ENCODE peak calls at places on chromosome 13, in seven cellular contexts. C, K, H, Z, I, S and F are unnamed samples.

GRCh38 chr13:77595166-77595810 is 59.8 kb downstream of the SCEL start:
- DNase-seq in C (no peak), K (no peak), H (no peak), Z (no peak), I (peak), S (no peak), F (no peak)

GRCh38 chr13:51643882-51644281 is 59.6 kb downstream of the WDFY2 start:
- DNase-seq in C (no peak), K (no peak), H (peak), Z (no peak), I (peak), S (no peak), F (peak)

GRCh38 chr13:48038763-48039162 is 1.2 kb downstream of the NUDT15 start:
- DNase-seq in C (no peak), K (no peak), H (peak), Z (no peak), I (peak), S (no peak), F (no peak)

GRCh38 chr13:29435125-29435911 is 160.2 kb downstream of the SLC7A1 start:
- DNase-seq in C (no peak), K (no peak), H (peak), Z (no peak), I (no peak), S (no peak), F (peak)

GRCh38 chr13:99393791-99394735 is 86.9 kb upstream of the GPR183 start:
- DNase-seq in C (no peak), K (no peak), H (no peak), Z (no peak), I (no peak), S (no peak), F (no peak)

GRCh38 chr13:107376393-107377085 is 808.6 kb upstream of the ARGLU1 start:
- DNase-seq in C (no peak), K (no peak), H (no peak), Z (no peak), I (no peak), S (no peak), F (peak)

GRCh38 chr13:106561551-106562170 is 6.3 kb downstream of the ARGLU1 start:
- DNase-seq in C (no peak), K (no peak), H (peak), Z (no peak), I (peak), S (no peak), F (peak)

GRCh38 chr13:113457510-113457909 is 4.2 kb upstream of the ADPRHL1 start:
- DNase-seq in C (no peak), K (peak), H (no peak), Z (no peak), I (no peak), S (no peak), F (no peak)

GRCh38 chr13:44819245-44819644 is 170.0 kb downstream of the NUFIP1 start:
- DNase-seq in C (no peak), K (peak), H (peak), Z (no peak), I (peak), S (no peak), F (peak)

GRCh38 chr13:29594310-29594709 is 1.2 kb downstream of the SLC7A1 start:
- DNase-seq in C (no peak), K (peak), H (peak), Z (no peak), I (peak), S (peak), F (peak)

GRCh38 chr13:29255567-29255966 is 339.9 kb downstream of the SLC7A1 start:
- DNase-seq in C (no peak), K (no peak), H (no peak), Z (no peak), I (peak), S (no peak), F (no peak)

DNA sequence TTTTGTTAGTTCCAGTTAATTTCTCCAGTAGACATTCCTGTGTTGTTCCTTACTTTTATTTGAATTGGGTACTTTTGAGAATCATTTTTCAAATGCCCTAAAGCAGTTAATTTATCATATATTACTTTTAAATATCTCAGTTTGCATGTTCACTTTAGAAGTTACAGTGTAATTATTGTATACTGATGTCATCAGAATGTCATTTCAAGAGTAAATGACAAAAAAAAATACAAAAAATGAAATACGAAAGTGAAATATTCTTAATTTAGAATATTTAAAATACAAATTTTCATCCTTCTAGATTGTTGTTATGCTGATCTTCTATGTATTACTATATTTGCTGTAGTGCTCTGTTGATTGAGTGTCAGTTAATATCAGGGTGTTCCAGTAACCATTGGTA is 114.2 kb downstream of the PAN3 start:
- DNase-seq in C (no peak), K (no peak), H (no peak), Z (no peak), I (no peak), S (no peak), F (no peak)
- H3K4ac ChIP-seq in C (no peak), K (no peak), H (no peak), Z (no peak), I (no peak), S (no peak), F (no peak)

GRCh38 chr13:111119966-111120365 is 4.9 kb downstream of the ARHGEF7 start:
- DNase-seq in C (no peak), K (no peak), H (no peak), Z (no peak), I (no peak), S (no peak), F (peak)
- H2AK5ac ChIP-seq in C (no peak), K (no peak), H (no peak), Z (peak), I (no peak), S (no peak), F (no peak)

DNA sequence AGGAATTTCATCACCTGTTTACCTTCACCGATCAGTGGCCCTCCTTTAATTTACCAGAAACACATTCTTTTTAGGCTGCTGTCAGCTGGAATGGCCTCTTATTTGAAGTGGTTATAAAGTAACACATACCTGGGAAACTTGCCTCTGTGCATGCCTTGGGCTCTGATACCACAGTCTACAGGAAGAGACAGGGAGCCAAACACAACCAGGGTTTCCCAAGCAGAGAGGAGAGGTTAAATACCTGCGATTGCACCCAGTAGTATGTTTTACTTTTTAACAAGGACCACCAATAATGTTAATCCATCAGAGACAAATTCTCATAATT is 444.0 kb upstream of the SGCG start:
- DNase-seq in C (no peak), K (no peak), H (no peak), Z (no peak), I (peak), S (no peak), F (no peak)
- H3K4ac ChIP-seq in C (no peak), K (no peak), H (no peak), Z (no peak), I (no peak), S (no peak), F (no peak)

GRCh38 chr13:70995338-70995737 is 871.7 kb downstream of the DACH1 start:
- DNase-seq in C (no peak), K (no peak), H (no peak), Z (no peak), I (peak), S (no peak), F (no peak)

GRCh38 chr13:70994204-70994603 is 872.8 kb downstream of the DACH1 start:
- DNase-seq in C (no peak), K (no peak), H (no peak), Z (no peak), I (no peak), S (no peak), F (no peak)
- H2AK5ac ChIP-seq in C (no peak), K (no peak), H (no peak), Z (no peak), I (no peak), S (no peak), F (no peak)

GRCh38 chr13:102100234-102100633 is 301.6 kb downstream of the FGF14 start:
- DNase-seq in C (no peak), K (no peak), H (no peak), Z (no peak), I (no peak), S (no peak), F (no peak)

DNA sequence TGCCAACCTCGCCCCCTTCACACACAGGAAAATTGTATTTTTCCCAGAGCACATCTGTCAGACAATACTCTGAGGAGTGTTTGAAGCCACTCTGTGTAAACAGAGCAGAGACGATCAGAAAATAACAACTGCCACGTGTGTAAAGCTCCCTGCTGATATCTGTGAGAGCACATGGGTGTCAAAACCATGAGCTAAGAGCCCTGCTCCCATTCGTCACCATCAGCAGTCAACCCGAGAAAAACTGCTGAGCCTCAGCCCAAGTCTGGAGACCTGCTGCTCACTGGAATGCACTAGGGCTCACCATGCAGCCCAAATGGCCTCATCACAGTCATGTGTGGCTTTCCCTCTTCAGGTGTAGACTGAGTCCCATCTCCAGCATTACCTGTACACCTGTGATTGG is 304.1 kb downstream of the FGF14 start:
- DNase-seq in C (no peak), K (no peak), H (no peak), Z (no peak), I (peak), S (no peak), F (no peak)
- H3K4ac ChIP-seq in C (no peak), K (no peak), H (no peak), Z (no peak), I (no peak), S (no peak), F (no peak)

GRCh38 chr13:112447761-112448603 is 71.8 kb downstream of the SPACA7 start:
- DNase-seq in C (peak), K (no peak), H (no peak), Z (no peak), I (no peak), S (no peak), F (no peak)
- H2AK5ac ChIP-seq in C (no peak), K (no peak), H (no peak), Z (no peak), I (no peak), S (peak), F (no peak)

GRCh38 chr13:83618966-83619365 is 263.3 kb downstream of the SLITRK1 start:
- DNase-seq in C (no peak), K (no peak), H (no peak), Z (no peak), I (no peak), S (no peak), F (no peak)
- H3K4ac ChIP-seq in C (no peak), K (no peak), H (no peak), Z (no peak), I (no peak), S (no peak), F (no peak)

GRCh38 chr13:112116187-112116950 is 49.4 kb downstream of the SOX1 start:
- DNase-seq in C (no peak), K (no peak), H (no peak), Z (no peak), I (no peak), S (no peak), F (no peak)
- H2AK5ac ChIP-seq in C (no peak), K (no peak), H (no peak), Z (peak), I (no peak), S (peak), F (no peak)

GRCh38 chr13:25179810-25180437 is 7.8 kb upstream of the AMER2 start:
- DNase-seq in C (no peak), K (no peak), H (no peak), Z (peak), I (no peak), S (no peak), F (no peak)
- H3K4ac ChIP-seq in C (no peak), K (no peak), H (no peak), Z (no peak), I (no peak), S (no peak), F (no peak)